ENCODE peak calls at places on chromosomes 6 and 20, in seven cellular contexts. U is AG10803; Q is EL; V is ELR; H is hepatocyte; Z is stimulated activated CD4-positive, alpha-beta T cell treated with anti-CD3 and anti-CD28 coated beads, Interleukin-2, amount 100 ng/mL, for 48 hours; I is NCI-H345. C is an unnamed sample.

GRCh38 chr20:437787-438486 is 24.4 kb downstream of the TBC1D20 start:
- DNase-seq in U (no peak), Q (no peak), V (no peak), H (no peak), Z (no peak), I (no peak), C (peak; percentile 34)

GRCh38 chr6:43074847-43075741 is 1.0 kb upstream of the PTK7 start:
- DNase-seq in U (peak; percentile 94), Q (peak; percentile 61), V (peak; percentile 17), H (peak; percentile 67), Z (no peak), I (no peak), C (no peak)

GRCh38 chr20:33239418-33239817 is 3.6 kb downstream of the BPIFA1 start:
- DNase-seq in U (no peak), Q (no peak), V (no peak), H (no peak), Z (no peak), I (no peak), C (no peak)

GRCh38 chr20:37360515-37361115 is 14.7 kb downstream of the SRC start:
- DNase-seq in U (no peak), Q (no peak), V (no peak), H (no peak), Z (no peak), I (no peak), C (no peak)

GRCh38 chr6:11851405-11851804 is 72.8 kb upstream of the ADTRP start:
- DNase-seq in U (peak; percentile 93), Q (peak; percentile 89), V (peak; percentile 83), H (no peak), Z (no peak), I (no peak), C (peak; percentile 45)

GRCh38 chr20:47428164-47428563 is 71.7 kb upstream of the ZMYND8 start:
- DNase-seq in U (no peak), Q (no peak), V (no peak), H (no peak), Z (no peak), I (no peak), C (no peak)

GRCh38 chr6:96721227-96721626 is 116.0 kb downstream of the GPR63 start:
- DNase-seq in U (no peak), Q (no peak), V (peak; percentile 9), H (no peak), Z (no peak), I (no peak), C (no peak)

GRCh38 chr20:56202493-56203077 is 45.9 kb upstream of the MC3R start:
- DNase-seq in U (no peak), Q (peak; percentile 11), V (peak; percentile 53), H (peak; percentile 29), Z (no peak), I (no peak), C (peak; percentile 23)

GRCh38 chr6:108587258-108588059 is 26.7 kb downstream of the FOXO3 start:
- DNase-seq in U (peak; percentile 75), Q (peak; percentile 89), V (peak; percentile 87), H (peak; percentile 61), Z (no peak), I (no peak), C (peak; percentile 48)

GRCh38 chr6:160188773-160189172 is 67.2 kb downstream of the SLC22A1 start:
- DNase-seq in U (peak; percentile 14), Q (peak; percentile 45), V (peak; percentile 64), H (no peak), Z (no peak), I (no peak), C (no peak)

GRCh38 chr6:81465859-81466258 is 286.6 kb downstream of the TENT5A start:
- DNase-seq in U (peak; percentile 46), Q (peak; percentile 37), V (peak; percentile 45), H (peak; percentile 15), Z (no peak), I (no peak), C (peak; percentile 4)

GRCh38 chr6:31686483-31686882 is 5.6 kb upstream of the LY6G5C start:
- DNase-seq in U (no peak), Q (no peak), V (no peak), H (no peak), Z (no peak), I (no peak), C (no peak)

GRCh38 chr6:93341900-93342613 is 77.3 kb downstream of the EPHA7 start:
- DNase-seq in U (no peak), Q (no peak), V (no peak), H (no peak), Z (no peak), I (no peak), C (no peak)

GRCh38 chr6:154435400-154435945 is 75.0 kb downstream of the CNKSR3 start:
- DNase-seq in U (no peak), Q (no peak), V (no peak), H (no peak), Z (no peak), I (no peak), C (no peak)

GRCh38 chr20:31819083-31819784 is at the start of gene MYLK2:
- DNase-seq in U (no peak), Q (no peak), V (no peak), H (no peak), Z (no peak), I (no peak), C (no peak)

GRCh38 chr6:29529956-29530355 is 29.6 kb downstream of the UBD start:
- DNase-seq in U (no peak), Q (no peak), V (no peak), H (no peak), Z (no peak), I (no peak), C (no peak)

GRCh38 chr20:54938707-54939106 is 463.3 kb downstream of the DOK5 start:
- DNase-seq in U (no peak), Q (no peak), V (no peak), H (no peak), Z (no peak), I (no peak), C (no peak)

GRCh38 chr6:98838027-98838426 is 3.7 kb downstream of the POU3F2 start:
- DNase-seq in U (no peak), Q (no peak), V (no peak), H (no peak), Z (no peak), I (no peak), C (no peak)

GRCh38 chr6:134551245-134551960 is 233.5 kb upstream of the SGK1 start:
- DNase-seq in U (peak; percentile 90), Q (peak; percentile 95), V (peak; percentile 92), H (no peak), Z (no peak), I (no peak), C (no peak)

GRCh38 chr6:126905917-126906316 is 212.6 kb upstream of the RSPO3 start:
- DNase-seq in U (no peak), Q (no peak), V (no peak), H (peak; percentile 13), Z (no peak), I (no peak), C (no peak)

GRCh38 chr6:138211048-138211581 is 7.2 kb downstream of the PBOV1 start:
- DNase-seq in U (no peak), Q (no peak), V (no peak), H (no peak), Z (no peak), I (no peak), C (no peak)

GRCh38 chr6:46039646-46040045 is 24.0 kb upstream of the CLIC5 start:
- DNase-seq in U (no peak), Q (no peak), V (no peak), H (no peak), Z (no peak), I (no peak), C (no peak)

GRCh38 chr20:15544727-15545126 is 1028.5 kb downstream of the KIF16B start:
- DNase-seq in U (no peak), Q (no peak), V (no peak), H (no peak), Z (no peak), I (no peak), C (no peak)

GRCh38 chr6:143200035-143200770 is 139.5 kb downstream of the AIG1 start:
- DNase-seq in U (no peak), Q (no peak), V (no peak), H (no peak), Z (no peak), I (no peak), C (no peak)

GRCh38 chr20:33348136-33348937 is 53.0 kb downstream of the CDK5RAP1 start:
- DNase-seq in U (no peak), Q (no peak), V (no peak), H (no peak), Z (no peak), I (no peak), C (no peak)

GRCh38 chr6:43897571-43898302 is 127.7 kb downstream of the VEGFA start:
- DNase-seq in U (no peak), Q (no peak), V (no peak), H (no peak), Z (no peak), I (no peak), C (no peak)

GRCh38 chr6:32154514-32155161 is 697 bp downstream of the PPT2 start:
- DNase-seq in U (peak; percentile 58), Q (peak; percentile 67), V (peak; percentile 80), H (peak; percentile 90), Z (peak; percentile 41), I (peak; percentile 77), C (peak; percentile 90)

GRCh38 chr6:73180718-73181619 is 44.3 kb downstream of the KHDC1L start:
- DNase-seq in U (peak; percentile 80), Q (peak; percentile 75), V (peak; percentile 85), H (peak; percentile 60), Z (no peak), I (peak; percentile 65), C (peak; percentile 77)

GRCh38 chr6:161029195-161029809 is 37.7 kb downstream of the MAP3K4 start:
- DNase-seq in U (peak; percentile 98), Q (peak; percentile 83), V (peak; percentile 77), H (no peak), Z (no peak), I (no peak), C (no peak)

GRCh38 chr20:20663841-20664240 is 48.6 kb downstream of the RALGAPA2 start:
- DNase-seq in U (no peak), Q (no peak), V (no peak), H (no peak), Z (no peak), I (no peak), C (no peak)

GRCh38 chr20:58640446-58640845 is 10.6 kb upstream of the STX16 start:
- DNase-seq in U (no peak), Q (peak; percentile 80), V (peak; percentile 92), H (no peak), Z (no peak), I (no peak), C (no peak)

GRCh38 chr6:16742116-16742515 is 19.1 kb downstream of the ATXN1 start:
- DNase-seq in U (peak; percentile 39), Q (peak; percentile 49), V (no peak), H (no peak), Z (no peak), I (no peak), C (no peak)